ENCODE peak calls at places on chromosome 18, in six cellular contexts. D is naive thymus-derived CD4-positive, alpha-beta T cell; B is H7; U is GF-D8; C is GM23248; J is sigmoid colon. Y is an unnamed sample.

GRCh38 chr18:73563345-73563744 is 584.3 kb downstream of the FBXO15 start:
- DNase-seq in D (no peak), B (no peak), U (no peak), C (peak; percentile 79), J (no peak), Y (no peak)

GRCh38 chr18:58496937-58497336 is 132.0 kb downstream of the ALPK2 start:
- DNase-seq in D (no peak), B (peak; percentile 74), U (no peak), C (no peak), J (no peak), Y (no peak)

GRCh38 chr18:54675076-54675475 is 84.0 kb downstream of the DYNAP start:
- DNase-seq in D (no peak), B (no peak), U (no peak), C (no peak), J (no peak), Y (no peak)

GRCh38 chr18:73168171-73168570 is 300.4 kb upstream of the NETO1 start:
- DNase-seq in D (no peak), B (no peak), U (no peak), C (no peak), J (no peak), Y (no peak)

GRCh38 chr18:75247601-75248421 is 37.2 kb downstream of the TSHZ1 start:
- DNase-seq in D (peak; percentile 66), B (no peak), U (peak; percentile 44), C (peak; percentile 74), J (no peak), Y (no peak)

GRCh38 chr18:12518832-12519534 is 111.3 kb downstream of the PRELID3A start:
- DNase-seq in D (no peak), B (no peak), U (no peak), C (no peak), J (no peak), Y (no peak)

GRCh38 chr18:64919971-64920370 is 771.1 kb upstream of the LINC00305 start:
- DNase-seq in D (no peak), B (no peak), U (no peak), C (no peak), J (no peak), Y (no peak)

GRCh38 chr18:40995529-40995928 is 959.5 kb upstream of the PIK3C3 start:
- DNase-seq in D (no peak), B (no peak), U (no peak), C (no peak), J (no peak), Y (no peak)

GRCh38 chr18:23121133-23121532 is 14.2 kb upstream of the CABLES1 start:
- DNase-seq in D (no peak), B (peak; percentile 50), U (no peak), C (no peak), J (no peak), Y (no peak)

GRCh38 chr18:13464432-13465125 is 246.0 kb downstream of the LDLRAD4 start:
- DNase-seq in D (peak; percentile 67), B (no peak), U (peak; percentile 96), C (no peak), J (peak; percentile 79), Y (no peak)

GRCh38 chr18:47286776-47287410 is 35.4 kb upstream of the SKOR2 start:
- DNase-seq in D (no peak), B (no peak), U (no peak), C (no peak), J (no peak), Y (no peak)

GRCh38 chr18:43277164-43277600 is at the start of gene SYT4:
- DNase-seq in D (no peak), B (peak; percentile 33), U (no peak), C (peak; percentile 63), J (no peak), Y (no peak)

GRCh38 chr18:50559750-50560680 is at the start of gene MAPK4:
- DNase-seq in D (no peak), B (peak; percentile 89), U (no peak), C (peak; percentile 41), J (peak; percentile 71), Y (no peak)

GRCh38 chr18:78178812-78179211 is 800.8 kb upstream of the SALL3 start:
- DNase-seq in D (no peak), B (no peak), U (no peak), C (no peak), J (no peak), Y (no peak)

GRCh38 chr18:9536354-9537152 is 61.2 kb downstream of the RALBP1 start:
- DNase-seq in D (no peak), B (no peak), U (no peak), C (peak; percentile 73), J (no peak), Y (no peak)

GRCh38 chr18:41645600-41646360 is 309.3 kb upstream of the PIK3C3 start:
- DNase-seq in D (no peak), B (no peak), U (peak; percentile 54), C (no peak), J (no peak), Y (no peak)

GRCh38 chr18:12422936-12423335 is 15.2 kb downstream of the PRELID3A start:
- DNase-seq in D (no peak), B (peak; percentile 59), U (peak; percentile 29), C (no peak), J (no peak), Y (no peak)

GRCh38 chr18:49561377-49562193 is at the start of gene LIPG:
- DNase-seq in D (peak; percentile 19), B (peak; percentile 95), U (no peak), C (peak; percentile 74), J (no peak), Y (no peak)

GRCh38 chr18:3250237-3251107 is 2.9 kb downstream of the MYL12A start:
- DNase-seq in D (no peak), B (no peak), U (no peak), C (peak; percentile 79), J (no peak), Y (no peak)

GRCh38 chr18:79582978-79583377 is 96.6 kb upstream of the CTDP1 start:
- DNase-seq in D (no peak), B (no peak), U (no peak), C (no peak), J (peak; percentile 25), Y (no peak)

GRCh38 chr18:10442551-10442971 is 11.9 kb upstream of the APCDD1 start:
- DNase-seq in D (no peak), B (no peak), U (no peak), C (no peak), J (no peak), Y (no peak)